ENCODE peak calls at places on chromosomes 16 and 17, in eight cellular contexts. E is T follicular helper cell; B is T1000; P is EL; V is pancreas; O is stimulated activated CD4-positive, alpha-beta T cell treated with anti-CD3 and anti-CD28 coated beads, Interleukin-1b, Interleukin-23, amount 100 ng/mL, for 48 hours; D is A549; K is NCI-H345. M is an unnamed sample.

GRCh38 chr17:72063756-72064461 is 56.9 kb upstream of the SOX9 start:
- DNase-seq in D (no peak), O (no peak), V (no peak), K (no peak), E (no peak), B (no peak), P (no peak), M (no peak)

GRCh38 chr17:1714488-1714979 is 4.4 kb upstream of the TLCD2 start:
- DNase-seq in D (peak), V (peak), E (no peak), K (no peak), P (peak), O (peak), B (peak), M (peak)

GRCh38 chr17:63440770-63441335 is 5.3 kb downstream of the CYB561 start:
- DNase-seq in E (no peak), O (no peak), D (no peak), K (no peak), P (no peak), B (no peak), V (peak), M (no peak)

GRCh38 chr17:81389585-81389984 is 5.7 kb upstream of the BAHCC1 start:
- DNase-seq in E (no peak), D (no peak), P (no peak), B (no peak), V (no peak), O (no peak), K (no peak), M (no peak)

GRCh38 chr17:70310251-70310672 is 140.9 kb downstream of the KCNJ2 start:
- DNase-seq in D (no peak), O (no peak), E (no peak), K (no peak), V (no peak), P (no peak), B (no peak), M (no peak)

GRCh38 chr16:56355786-56356275 is 69.5 kb downstream of the AMFR start:
- DNase-seq in K (no peak), B (no peak), P (no peak), V (peak), O (no peak), D (no peak), E (no peak), M (peak)

GRCh38 chr17:10629706-10630105 is 27.4 kb downstream of the MYH3 start:
- DNase-seq in B (no peak), P (no peak), E (no peak), O (no peak), V (no peak), K (no peak), D (no peak), M (no peak)

GRCh38 chr16:11253009-11253994 is 2.7 kb downstream of the SOCS1 start:
- DNase-seq in B (no peak), P (peak), K (no peak), D (no peak), E (no peak), O (peak), V (no peak), M (peak)

GRCh38 chr16:81695431-81695890 is 83.6 kb upstream of the PLCG2 start:
- DNase-seq in O (no peak), K (no peak), B (no peak), E (no peak), D (no peak), V (peak), P (no peak), M (no peak)

GRCh38 chr16:75462804-75463203 is 1.7 kb downstream of the TMEM170A start:
- DNase-seq in E (no peak), K (no peak), V (no peak), B (no peak), P (no peak), O (no peak), D (no peak), M (no peak)

GRCh38 chr16:47965439-47965838 is 190.4 kb downstream of the ABCC12 start:
- DNase-seq in P (no peak), D (no peak), K (no peak), V (no peak), B (no peak), E (no peak), O (no peak), M (no peak)

GRCh38 chr16:77977336-77977735 is 45.0 kb upstream of the CLEC3A start:
- DNase-seq in O (no peak), K (no peak), P (no peak), D (no peak), V (no peak), E (no peak), B (no peak), M (no peak)

GRCh38 chr16:68475071-68475470 is 26.8 kb upstream of the SMPD3 start:
- DNase-seq in B (no peak), O (no peak), K (no peak), V (no peak), E (no peak), D (peak), P (peak), M (no peak)

GRCh38 chr16:66888647-66889615 is 8.6 kb downstream of the PDP2 start:
- DNase-seq in D (no peak), K (no peak), P (no peak), O (no peak), V (no peak), B (no peak), E (no peak), M (no peak)

GRCh38 chr17:80443916-80444708 is 29.1 kb downstream of the ENDOV start:
- DNase-seq in V (peak), D (no peak), K (peak), E (no peak), B (no peak), O (no peak), P (no peak), M (no peak)

GRCh38 chr16:73048292-73049050 is 543 bp upstream of the ZFHX3 start:
- DNase-seq in O (no peak), V (peak), D (peak), K (no peak), E (no peak), B (peak), P (peak), M (no peak)

GRCh38 chr16:88754912-88755744 is 29.9 kb downstream of the PIEZO1 start:
- DNase-seq in V (no peak), E (no peak), B (no peak), P (peak), K (no peak), D (no peak), O (peak), M (no peak)

GRCh38 chr16:27434141-27435051 is 32.4 kb downstream of the IL21R start:
- DNase-seq in P (no peak), K (no peak), B (no peak), D (no peak), E (no peak), O (no peak), V (no peak), M (peak)

GRCh38 chr16:66515543-66516171 is 34.3 kb downstream of the TK2 start:
- DNase-seq in D (peak), V (no peak), E (no peak), P (peak), K (no peak), O (peak), B (peak), M (peak)

GRCh38 chr16:56041556-56042140 is 149.6 kb upstream of the GNAO1 start:
- DNase-seq in B (no peak), D (peak), E (peak), K (peak), O (no peak), P (peak), V (peak), M (peak)

GRCh38 chr16:66322174-66322573 is 44.3 kb upstream of the CDH5 start:
- DNase-seq in E (no peak), V (no peak), D (no peak), B (no peak), P (no peak), O (no peak), K (no peak), M (no peak)

GRCh38 chr16:424623-425081 is 797 bp upstream of the RAB11FIP3 start:
- DNase-seq in D (peak), E (no peak), B (peak), V (peak), K (no peak), O (no peak), P (peak), M (no peak)